ENCODE peak calls at places on chromosomes 12 and 14, in four cellular contexts. One of them, this sample, is unnamed.

GRCh38 chr12:23335593-23335992 is 613.9 kb downstream of the SOX5 start:
- DNase-seq in GM03348: no peak
- DNase-seq in EL: no peak
- DNase-seq in naive thymus-derived CD8-positive, alpha-beta T cell: no peak
- DNase-seq in this sample: no peak

GRCh38 chr12:111826316-111826715 is 15.7 kb upstream of the MAPKAPK5 start:
- DNase-seq in GM03348: no peak
- DNase-seq in EL: no peak
- DNase-seq in naive thymus-derived CD8-positive, alpha-beta T cell: no peak
- DNase-seq in this sample: no peak

GRCh38 chr14:88987516-88987915 is 163.1 kb downstream of the TTC8 start:
- DNase-seq in GM03348: no peak
- DNase-seq in EL: peak
- DNase-seq in naive thymus-derived CD8-positive, alpha-beta T cell: no peak
- DNase-seq in this sample: no peak

GRCh38 chr12:25552681-25553080 is 402 bp downstream of the LMNTD1 start:
- DNase-seq in GM03348: peak
- DNase-seq in EL: peak
- DNase-seq in naive thymus-derived CD8-positive, alpha-beta T cell: no peak
- DNase-seq in this sample: no peak

GRCh38 chr14:51319181-51319597 is 79.1 kb downstream of the TMX1 start:
- DNase-seq in GM03348: no peak
- DNase-seq in EL: no peak
- DNase-seq in naive thymus-derived CD8-positive, alpha-beta T cell: no peak
- DNase-seq in this sample: no peak

GRCh38 chr12:25436206-25436912 is 116.7 kb downstream of the LMNTD1 start:
- DNase-seq in GM03348: peak
- DNase-seq in EL: peak
- DNase-seq in naive thymus-derived CD8-positive, alpha-beta T cell: peak
- DNase-seq in this sample: peak

GRCh38 chr12:47316609-47317049 is 236.9 kb upstream of the AMIGO2 start:
- DNase-seq in GM03348: peak
- DNase-seq in EL: no peak
- DNase-seq in naive thymus-derived CD8-positive, alpha-beta T cell: no peak
- DNase-seq in this sample: no peak

GRCh38 chr12:20946732-20947131 is 136.2 kb downstream of the SLCO1B3 start:
- DNase-seq in GM03348: no peak
- DNase-seq in EL: peak
- DNase-seq in naive thymus-derived CD8-positive, alpha-beta T cell: no peak
- DNase-seq in this sample: peak

GRCh38 chr14:87332001-87332400 is 661.0 kb downstream of the GALC start:
- DNase-seq in GM03348: peak
- DNase-seq in EL: peak
- DNase-seq in naive thymus-derived CD8-positive, alpha-beta T cell: no peak
- DNase-seq in this sample: no peak

GRCh38 chr12:25796523-25797000 is 161.9 kb upstream of the RASSF8 start:
- DNase-seq in GM03348: peak
- DNase-seq in EL: no peak
- DNase-seq in naive thymus-derived CD8-positive, alpha-beta T cell: no peak
- DNase-seq in this sample: no peak

GRCh38 chr12:104498211-104498801 is 41.6 kb downstream of the CHST11 start:
- DNase-seq in GM03348: peak
- DNase-seq in EL: peak
- DNase-seq in naive thymus-derived CD8-positive, alpha-beta T cell: no peak
- DNase-seq in this sample: peak

This sample was measured in DND-41.